ENCODE peak calls at places on chromosomes 4 and X, in five cellular contexts. G is right lobe of liver, F is PC-3, H is HepG2, Q is testis. J is an unnamed sample. For H3K4me1, the result is how much of the 10 kb centered on the place peaks cover.

GRCh38 chr4:184347251-184348239 is 126.8 kb downstream of the IRF2 start:
- DNase-seq in F (peak), H (no peak), Q (peak), G (peak), J (peak)

GRCh38 chr4:2255501-2256155 is 6.3 kb downstream of the MXD4 start:
- DNase-seq in F (no peak), H (no peak), Q (peak), G (peak), J (no peak)

GRCh38 chr4:69092190-69092589 is 4.1 kb upstream of the UGT2B7 start:
- DNase-seq in F (peak), Q (no peak), H (no peak), G (no peak), J (peak)

GRCh38 chr4:94532016-94532789 is 80.5 kb downstream of the PDLIM5 start:
- DNase-seq in G (no peak), H (no peak), Q (no peak), F (peak), J (peak)

GRCh38 chrX:41906515-41907165 is 16.7 kb downstream of the CASK start:
- DNase-seq in H (no peak), G (no peak), Q (no peak), F (peak), J (no peak)

GRCh38 chrX:123860506-123860840 is 620 bp downstream of the XIAP start:
- DNase-seq in F (peak), Q (peak), H (peak), G (no peak), J (peak)

GRCh38 chr4:45530498-45530897 is 593.4 kb downstream of the GABRG1 start:
- DNase-seq in Q (no peak), G (no peak), H (no peak), F (no peak), J (no peak)

GRCh38 chrX:33357606-33358005 is 146.3 kb upstream of the DMD start:
- DNase-seq in F (no peak), Q (no peak), G (no peak), H (no peak), J (no peak)

GRCh38 chrX:41238543-41238942 is 95.4 kb upstream of the DDX3X start:
- DNase-seq in H (no peak), G (no peak), Q (no peak), F (peak), J (peak)

DNA sequence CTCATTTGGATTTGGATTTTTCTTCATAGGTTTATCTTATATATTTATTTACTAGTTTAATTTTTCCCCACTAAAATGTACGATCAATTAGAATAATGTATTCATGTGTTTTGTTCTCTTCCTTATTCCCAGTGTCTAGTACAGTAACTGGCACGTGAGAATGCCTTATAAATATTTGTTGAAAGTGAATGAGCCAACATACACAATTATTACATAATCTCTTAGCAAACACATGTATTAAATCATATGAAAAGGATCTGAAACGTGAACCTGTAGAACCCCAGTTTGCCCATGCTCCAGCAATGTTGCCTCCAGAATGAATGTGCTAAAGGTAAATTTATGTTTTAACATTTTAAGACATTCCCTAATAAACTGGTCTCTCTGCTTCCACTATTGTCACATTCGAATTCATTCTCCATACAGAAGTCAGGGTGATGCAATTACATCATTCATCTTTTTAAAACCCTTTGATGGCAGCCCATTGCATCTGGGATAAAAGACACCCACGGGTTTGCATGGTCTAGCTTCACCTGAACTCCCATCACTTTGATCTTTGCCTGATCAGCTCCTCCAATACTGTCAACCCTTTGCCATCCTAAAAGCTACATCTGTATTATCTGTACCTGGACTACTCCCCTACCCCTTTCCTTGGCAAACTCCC is 30.7 kb upstream of the AREG start:
- DNase-seq in F (no peak), Q (no peak), H (no peak), G (no peak), J (no peak)
- H3K4me1 ChIP-seq in F (under half), Q (under half), H (under half), G (under half), J (under half)

DNA sequence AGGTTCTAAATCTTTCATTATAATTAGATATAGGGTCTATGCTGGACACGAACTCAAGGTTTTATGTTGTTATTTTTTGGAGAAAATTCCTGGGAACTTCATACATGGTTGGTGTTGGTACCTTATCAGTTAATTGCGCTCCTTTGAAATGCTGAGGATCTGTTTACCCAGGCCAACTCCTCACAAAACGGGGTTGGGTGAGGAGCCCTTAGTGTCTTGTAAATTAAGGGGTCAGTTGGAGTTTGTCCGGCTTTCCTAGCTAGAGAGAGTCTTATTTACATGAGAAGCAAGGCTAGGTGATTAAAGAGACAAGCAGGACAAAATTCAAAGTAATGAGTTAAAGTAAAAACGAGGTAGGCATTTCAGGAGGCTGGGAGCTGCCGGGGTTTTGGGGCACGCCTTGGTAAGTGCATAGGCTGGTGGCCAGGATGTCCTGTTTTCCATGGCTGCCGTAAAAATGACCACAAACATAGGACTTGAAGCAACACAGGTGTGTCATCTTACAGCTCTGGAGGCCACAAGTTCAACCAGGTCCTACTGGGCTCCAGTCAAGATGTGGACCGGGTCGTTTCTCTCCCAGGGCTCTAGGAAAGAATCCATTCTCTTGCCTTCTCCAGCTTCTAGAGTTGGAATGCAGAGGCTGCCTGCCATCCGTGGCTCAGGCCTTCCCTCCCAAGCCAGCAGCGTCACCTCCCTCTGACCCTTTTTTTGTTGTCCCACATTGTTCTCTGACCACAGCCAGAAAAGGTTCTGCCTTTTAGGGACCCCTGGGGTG is 19.8 kb downstream of the PSAPL1 start:
- DNase-seq in G (no peak), Q (peak), F (no peak), H (no peak), J (no peak)
- H3K4me1 ChIP-seq in G (under half), Q (under half), F (under half), H (under half), J (under half)

DNA sequence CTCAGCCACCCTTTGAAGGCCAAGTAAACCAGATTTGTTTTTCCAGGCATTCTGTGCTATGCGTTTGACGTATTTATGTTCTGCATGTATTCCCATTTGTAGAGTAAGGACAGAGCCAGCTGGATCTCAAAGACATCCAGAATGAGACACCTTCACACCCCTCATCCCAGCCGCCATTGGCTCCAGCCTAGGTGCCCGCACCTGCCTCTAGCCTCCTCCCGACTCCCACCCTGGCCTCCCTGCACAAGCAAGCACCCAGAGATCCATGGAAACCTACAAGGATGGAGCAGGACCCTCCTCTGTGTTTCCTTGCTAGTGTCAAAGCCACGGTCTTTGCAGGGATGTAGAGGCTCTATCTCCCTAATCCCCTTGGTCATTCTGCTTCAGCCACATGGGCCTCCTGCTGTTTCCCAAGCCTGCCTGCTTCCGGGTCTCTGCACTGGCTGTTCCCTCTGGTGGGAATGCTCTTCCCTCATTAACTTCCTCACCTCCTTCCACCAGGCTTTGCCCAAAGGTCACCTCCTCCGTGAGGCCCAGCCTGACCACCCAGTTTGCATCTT is 56.7 kb downstream of the ABLIM2 start:
- DNase-seq in H (no peak), G (no peak), Q (no peak), F (no peak), J (no peak)
- H3K4me1 ChIP-seq in H (under half), G (under half), Q (under half), F (under half), J (under half)

GRCh38 chr4:85717366-85717765 is 242.4 kb downstream of the ARHGAP24 start:
- DNase-seq in G (no peak), Q (no peak), F (no peak), H (no peak), J (no peak)
- H3K4me1 ChIP-seq in G (under half), Q (under half), F (under half), H (under half), J (under half)

J was measured in mesenchymal stem cell.